ENCODE peak calls at places on chromosomes 3 and 15, in four cellular contexts. Q is neuronal stem cell, X is hepatocyte, V is aorta. G is an unnamed sample. For H3K4me1, the result is how much of the 10 kb centered on the place peaks cover.

GRCh38 chr3:128906031-128906803 is 26.8 kb downstream of the ACAD9 start:
- DNase-seq in V (no peak), Q (no peak), X (no peak), G (peak)

GRCh38 chr3:155079795-155080546 is at the start of gene MME:
- DNase-seq in X (peak), Q (peak), V (peak), G (peak)

GRCh38 chr15:87155771-87156170 is 1076.1 kb downstream of the AGBL1 start:
- DNase-seq in X (no peak), Q (no peak), V (no peak), G (no peak)

GRCh38 chr15:71601038-71601869 is 209.1 kb upstream of the NR2E3 start:
- DNase-seq in X (peak), V (no peak), Q (no peak), G (no peak)

GRCh38 chr3:197216169-197216860 is 82.1 kb downstream of the DLG1 start:
- DNase-seq in Q (no peak), X (no peak), V (no peak), G (no peak)

GRCh38 chr3:57974796-57975388 is 33.3 kb upstream of the FLNB start:
- DNase-seq in V (no peak), Q (no peak), X (peak), G (peak)

GRCh38 chr3:170563712-170564423 is 22.0 kb downstream of the SLC7A14 start:
- DNase-seq in X (peak), V (no peak), Q (no peak), G (no peak)

GRCh38 chr15:43293402-43293801 is 26.7 kb upstream of the TGM5 start:
- DNase-seq in V (no peak), X (peak), Q (no peak), G (peak)

GRCh38 chr3:3641877-3642276 is 157.4 kb upstream of the LRRN1 start:
- DNase-seq in X (no peak), V (no peak), Q (no peak), G (no peak)

GRCh38 chr15:71145648-71146047 is 30.4 kb downstream of the THSD4 start:
- DNase-seq in X (no peak), Q (no peak), V (no peak), G (no peak)

GRCh38 chr3:194139085-194139976 is 3.4 kb downstream of the HES1 start:
- DNase-seq in Q (peak), X (peak), V (peak), G (peak)

GRCh38 chr15:38608682-38609081 is 44.1 kb upstream of the RASGRP1 start:
- DNase-seq in X (no peak), V (no peak), Q (no peak), G (no peak)

GRCh38 chr3:36303286-36303685 is 77.0 kb upstream of the STAC start:
- DNase-seq in V (no peak), X (no peak), Q (no peak), G (no peak)

GRCh38 chr3:134378384-134378783 is 4.1 kb upstream of the AMOTL2 start:
- DNase-seq in V (peak), Q (no peak), X (peak), G (peak)

GRCh38 chr3:189276481-189277190 is 104.9 kb downstream of the TPRG1 start:
- DNase-seq in V (peak), X (peak), Q (no peak), G (no peak)

GRCh38 chr3:16338124-16338523 is 73.1 kb downstream of the OXNAD1 start:
- DNase-seq in V (peak), Q (no peak), X (no peak), G (peak)

GRCh38 chr3:28115316-28115715 is 126.1 kb upstream of the CMC1 start:
- DNase-seq in Q (no peak), V (no peak), X (no peak), G (no peak)

GRCh38 chr3:194690501-194691372 is 5.1 kb downstream of the FAM43A start:
- DNase-seq in X (no peak), Q (no peak), V (no peak), G (no peak)

GRCh38 chr15:31461375-31461774 is 134.7 kb downstream of the KLF13 start:
- DNase-seq in Q (no peak), V (peak), X (no peak), G (peak)

GRCh38 chr3:138933981-138934691 is 12.8 kb downstream of the FOXL2 start:
- DNase-seq in V (no peak), X (no peak), Q (no peak), G (no peak)

GRCh38 chr15:98909968-98910885 is 97.4 kb downstream of the PGPEP1L start:
- DNase-seq in X (no peak), V (no peak), Q (no peak), G (no peak)

GRCh38 chr15:67828969-67829646 is 3.8 kb downstream of the SKOR1 start:
- DNase-seq in V (no peak), Q (no peak), X (no peak), G (peak)

GRCh38 chr15:67827561-67828378 is 2.5 kb downstream of the SKOR1 start:
- DNase-seq in X (no peak), Q (no peak), V (no peak), G (peak)

GRCh38 chr15:67828379-67828968 is 3.2 kb downstream of the SKOR1 start:
- DNase-seq in X (no peak), Q (no peak), V (no peak), G (peak)

GRCh38 chr15:67831363-67831762 is 6.1 kb downstream of the SKOR1 start:
- DNase-seq in Q (no peak), X (no peak), V (no peak), G (no peak)

GRCh38 chr15:67829647-67830504 is 4.6 kb downstream of the SKOR1 start:
- DNase-seq in Q (no peak), V (no peak), X (no peak), G (peak)
- H3K4me1 ChIP-seq in Q (under half), V (under half), X (half or more), G (under half)

GRCh38 chr15:74799843-74800558 is 12.6 kb upstream of the LMAN1L start:
- DNase-seq in V (peak), X (peak), Q (no peak), G (peak)

GRCh38 chr15:74798388-74799254 is 14.0 kb upstream of the LMAN1L start:
- DNase-seq in Q (no peak), V (no peak), X (no peak), G (no peak)

GRCh38 chr15:74801311-74801997 is 11.2 kb upstream of the LMAN1L start:
- DNase-seq in V (no peak), X (no peak), Q (no peak), G (no peak)

GRCh38 chr15:74800559-74801094 is 12.0 kb upstream of the LMAN1L start:
- DNase-seq in Q (no peak), X (no peak), V (peak), G (no peak)

DNA sequence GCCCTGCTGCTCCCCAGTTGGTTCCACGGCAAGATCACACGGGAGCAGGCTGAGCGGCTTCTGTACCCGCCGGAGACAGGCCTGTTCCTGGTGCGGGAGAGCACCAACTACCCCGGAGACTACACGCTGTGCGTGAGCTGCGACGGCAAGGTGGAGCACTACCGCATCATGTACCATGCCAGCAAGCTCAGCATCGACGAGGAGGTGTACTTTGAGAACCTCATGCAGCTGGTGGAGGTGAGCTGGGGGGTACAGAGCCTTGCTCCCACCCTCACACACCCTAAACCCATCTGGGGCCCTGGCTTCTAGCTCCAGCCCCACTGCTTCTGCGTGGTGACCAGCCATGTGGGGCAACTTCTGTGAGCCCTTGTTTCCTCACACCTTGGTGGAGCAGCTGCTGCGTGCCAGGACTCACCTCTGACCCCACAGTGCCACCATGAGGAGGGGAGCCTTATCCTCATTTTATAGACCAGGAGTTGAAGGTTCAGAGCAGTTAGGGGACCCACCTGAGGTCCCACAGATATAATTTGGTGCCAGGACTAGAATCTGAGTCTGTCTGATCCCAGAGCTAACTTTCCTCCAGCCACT is 13.3 kb upstream of the LMAN1L start:
- DNase-seq in V (no peak), X (no peak), Q (no peak), G (peak)
- H3K4me1 ChIP-seq in V (under half), X (under half), Q (under half), G (under half)

GRCh38 chr15:92880796-92881569 is 19.1 kb upstream of the CHD2 start:
- DNase-seq in X (peak), Q (no peak), V (no peak), G (no peak)

GRCh38 chr15:92879949-92880725 is 20.0 kb upstream of the CHD2 start:
- DNase-seq in Q (no peak), X (no peak), V (no peak), G (no peak)

GRCh38 chr15:92882697-92883642 is 17.2 kb upstream of the CHD2 start:
- DNase-seq in V (peak), X (peak), Q (no peak), G (no peak)

GRCh38 chr15:92881838-92882696 is 18.1 kb upstream of the CHD2 start:
- DNase-seq in Q (peak), X (peak), V (peak), G (peak)

GRCh38 chr15:92881570-92881837 is 18.6 kb upstream of the CHD2 start:
- DNase-seq in V (no peak), Q (no peak), X (no peak), G (no peak)
- H3K4me1 ChIP-seq in V (under half), Q (under half), X (under half), G (under half)

GRCh38 chr15:90060797-90061196 is 41.5 kb downstream of the IDH2 start:
- DNase-seq in V (no peak), Q (no peak), X (no peak), G (no peak)
- H3K4me1 ChIP-seq in V (under half), Q (under half), X (under half), G (under half)

DNA sequence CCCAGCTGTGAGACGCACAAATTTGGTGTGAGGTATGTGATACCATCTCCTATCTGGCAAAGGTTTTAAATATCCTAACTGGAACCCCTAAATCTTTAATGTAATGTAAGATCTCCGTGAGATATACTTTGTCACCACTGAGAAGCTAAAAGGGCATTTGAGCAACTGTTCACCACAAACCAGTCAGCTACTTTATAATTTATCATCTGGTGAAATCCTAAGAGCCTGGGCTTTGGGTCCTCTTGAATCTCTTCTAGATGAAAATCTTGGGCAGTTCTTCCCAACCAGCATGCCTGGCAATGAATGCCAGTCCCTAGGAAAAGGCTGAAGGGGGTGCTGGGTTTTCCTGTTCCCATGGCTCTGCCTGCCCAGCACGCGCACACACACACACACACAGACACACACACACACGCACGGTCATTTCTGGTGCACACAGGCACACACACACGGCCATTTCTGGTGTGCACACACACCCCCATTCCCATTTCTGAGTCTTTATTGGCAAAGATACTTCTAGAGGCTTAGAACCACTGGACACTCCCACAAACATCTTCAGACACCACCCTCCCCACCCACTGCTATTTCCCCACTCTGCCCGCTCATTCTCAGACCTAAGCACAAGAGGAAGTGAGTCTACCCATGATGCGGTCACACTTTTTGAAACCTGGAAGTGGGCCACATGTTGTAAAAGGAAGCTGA is 72.6 kb downstream of the MYO1E start:
- DNase-seq in Q (no peak), X (peak), V (peak), G (peak)
- H3K4me1 ChIP-seq in Q (under half), X (under half), V (under half), G (under half)

GRCh38 chr15:48989175-48989574 is 25.5 kb upstream of the SHC4 start:
- DNase-seq in V (no peak), X (no peak), Q (no peak), G (no peak)
- H3K4me1 ChIP-seq in V (under half), X (under half), Q (under half), G (under half)

DNA sequence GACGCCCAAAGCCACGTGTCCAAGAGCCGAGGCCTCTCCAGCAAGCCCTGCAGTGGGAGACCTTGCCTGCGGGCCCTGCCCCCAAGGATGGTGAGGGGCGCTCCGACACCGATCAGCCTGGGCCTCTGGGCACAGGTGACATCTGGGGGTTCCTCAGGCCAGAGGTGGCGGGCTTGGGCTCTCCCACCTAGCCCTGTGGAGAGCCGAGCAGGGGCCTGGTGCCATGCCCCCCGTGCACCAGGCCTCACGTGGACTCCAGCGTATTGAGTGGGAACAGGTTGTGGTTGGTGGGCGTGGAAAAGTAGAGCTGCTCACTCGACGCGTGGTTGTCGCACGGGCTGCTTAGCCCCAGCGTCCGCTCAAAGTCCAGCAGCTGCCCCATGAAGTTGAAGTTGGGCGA is 5.8 kb downstream of the DUSP7 start:
- DNase-seq in V (no peak), X (no peak), Q (no peak), G (no peak)
- H3K4me1 ChIP-seq in V (under half), X (under half), Q (under half), G (under half)

G was measured in endodermal cell.